ENCODE peak calls at places on chromosomes 2 and 18, in seven cellular contexts. S, F, N, I, U, Z and J are unnamed samples.
A peak's percentile ranks its signal among the peaks of the same experiment; 100 is the strongest.

GRCh38 chr2:112482309-112483046 is 522 bp downstream of the TTL start:
- DNase-seq in N (no peak), I (peak; percentile 49), S (peak; percentile 62), U (peak; percentile 61), F (peak; percentile 69), Z (peak; percentile 48), J (no peak)

GRCh38 chr2:10235099-10235908 is 67.4 kb upstream of the HPCAL1 start:
- DNase-seq in U (no peak), I (no peak), Z (no peak), S (peak; percentile 44), N (no peak), F (no peak), J (no peak)

GRCh38 chr18:73407506-73407905 is 539.7 kb upstream of the NETO1 start:
- DNase-seq in S (peak; percentile 9), U (no peak), I (no peak), N (no peak), Z (no peak), F (peak; percentile 14), J (no peak)

GRCh38 chr2:14501061-14501460 is 131.5 kb upstream of the LRATD1 start:
- DNase-seq in I (no peak), U (no peak), N (no peak), Z (no peak), F (no peak), S (no peak), J (no peak)

GRCh38 chr2:239778861-239779591 is 246.1 kb downstream of the NDUFA10 start:
- DNase-seq in I (no peak), U (no peak), S (no peak), N (no peak), Z (no peak), F (no peak), J (no peak)

GRCh38 chr2:103788875-103789715 is 1027.3 kb downstream of the TMEM182 start:
- DNase-seq in S (peak; percentile 68), I (no peak), N (no peak), Z (no peak), F (peak; percentile 1), U (peak; percentile 85), J (peak; percentile 57)

GRCh38 chr2:64112016-64112415 is 32.2 kb downstream of the PELI1 start:
- DNase-seq in Z (no peak), U (no peak), S (no peak), N (no peak), I (no peak), F (no peak), J (no peak)

GRCh38 chr2:47076586-47077441 is 78.3 kb downstream of the STPG4 start:
- DNase-seq in I (peak; percentile 76), U (no peak), F (peak; percentile 97), S (peak; percentile 99), Z (no peak), N (peak; percentile 94), J (no peak)

GRCh38 chr18:48562075-48562474 is 23.2 kb downstream of the CTIF start:
- DNase-seq in Z (no peak), I (peak; percentile 22), S (no peak), F (no peak), U (no peak), N (no peak), J (no peak)

GRCh38 chr2:85753035-85753524 is 711 bp upstream of the ATOH8 start:
- DNase-seq in Z (no peak), F (peak; percentile 84), S (no peak), I (no peak), N (no peak), U (peak; percentile 66), J (no peak)
- TF ChIP-seq EZH2 in Z (no peak), F (no peak), S (no peak), I (no peak), N (no peak), U (peak; percentile 90), J (no peak)

GRCh38 chr2:134337617-134338016 is 83.7 kb downstream of the MGAT5 start:
- DNase-seq in Z (no peak), S (no peak), U (no peak), F (no peak), N (no peak), I (no peak), J (no peak)
- H3K36me3 ChIP-seq in Z (no peaks in the 10 kb centered on the region), S (peaks cover 5% of the 10 kb centered on the region), U (no peaks in the 10 kb centered on the region), F (no peaks in the 10 kb centered on the region), N (no peaks in the 10 kb centered on the region), I (no peaks in the 10 kb centered on the region), J (no peaks in the 10 kb centered on the region)

GRCh38 chr2:70957838-70958237 is 20.6 kb upstream of the ANKRD53 start:
- DNase-seq in N (no peak), I (no peak), F (no peak), S (no peak), U (no peak), Z (no peak), J (no peak)
- H3K27ac ChIP-seq in N (no peak overlapping the region), I (no peak overlapping the region), F (no peak overlapping the region), S (no peak overlapping the region), U (no peak overlapping the region), Z (no peak overlapping the region), J (no peak overlapping the region)

GRCh38 chr2:216495656-216496055 is 3.0 kb upstream of the RPL37A start:
- DNase-seq in I (peak; percentile 77), F (peak; percentile 73), Z (no peak), U (no peak), S (peak; percentile 68), N (no peak), J (no peak)
- TF ChIP-seq EZH2 in I (no peak), F (no peak), Z (no peak), U (no peak), S (no peak), N (no peak), J (no peak)

DNA sequence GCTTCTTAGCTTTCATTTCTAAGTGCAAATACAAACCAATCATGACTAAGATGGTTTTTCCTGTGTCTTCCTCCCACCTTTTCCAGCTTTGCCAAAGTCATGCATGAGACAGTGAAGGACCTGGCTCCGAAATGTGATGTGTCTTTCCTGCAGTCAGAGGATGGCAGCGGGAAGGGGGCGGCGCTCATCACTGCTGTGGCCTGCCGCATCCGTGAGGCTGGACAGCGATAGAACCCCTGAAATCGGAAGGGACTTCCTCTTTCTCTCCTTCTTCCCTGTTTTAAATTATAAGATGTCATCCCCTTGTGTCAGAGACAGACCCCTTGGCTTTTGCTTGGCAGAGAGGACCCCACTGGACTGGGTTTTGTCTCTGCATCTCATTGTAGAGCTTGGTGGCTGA is 56.8 kb downstream of the HK2 start:
- DNase-seq in S (no peak), F (no peak), N (no peak), U (no peak), Z (no peak), I (no peak), J (no peak)
- H3K36me3 ChIP-seq in S (peaks cover 6% of the 10 kb centered on the region), F (peaks cover 49% of the 10 kb centered on the region), N (peaks cover 38% of the 10 kb centered on the region), U (no peaks in the 10 kb centered on the region), Z (peaks cover 80% of the 10 kb centered on the region), I (no peaks in the 10 kb centered on the region), J (peaks cover 57% of the 10 kb centered on the region)

DNA sequence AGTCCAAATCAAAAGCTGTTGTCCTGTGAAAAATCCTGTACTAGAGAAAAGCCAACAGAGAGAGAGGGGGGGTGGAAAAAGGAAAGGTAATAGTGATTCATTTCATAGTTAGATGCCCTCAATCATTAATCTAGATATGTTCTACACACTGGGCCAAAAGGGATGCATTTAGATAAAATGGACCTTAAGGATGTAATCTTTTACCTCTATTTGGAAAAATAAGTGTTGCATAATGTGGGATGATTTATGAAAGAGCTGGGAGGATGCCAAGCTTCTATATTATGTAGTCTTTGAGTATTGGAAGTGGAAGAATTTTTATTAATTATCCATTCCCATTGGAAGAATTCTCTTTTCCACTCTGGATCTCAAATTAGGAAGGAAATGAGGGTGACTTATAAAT is 480.5 kb upstream of the ZEB2 start:
- DNase-seq in Z (no peak), F (no peak), N (no peak), I (no peak), U (no peak), S (peak; percentile 61), J (peak; percentile 14)
- H3K27ac ChIP-seq in Z (no peak overlapping the region), F (no peak overlapping the region), N (no peak overlapping the region), I (no peak overlapping the region), U (no peak overlapping the region), S (no peak overlapping the region), J (no peak overlapping the region)

GRCh38 chr2:176186024-176186423 is 2.4 kb upstream of the HOXD1 start:
- DNase-seq in Z (no peak), F (no peak), N (no peak), U (no peak), I (no peak), S (no peak), J (no peak)

GRCh38 chr2:176188969-176189665 is 649 bp downstream of the HOXD1 start:
- DNase-seq in N (no peak), F (peak; percentile 39), S (no peak), I (peak; percentile 41), U (peak; percentile 39), Z (no peak), J (no peak)

GRCh38 chr2:176189666-176190641 is 1.5 kb downstream of the HOXD1 start:
- DNase-seq in I (peak; percentile 31), S (no peak), N (no peak), U (peak; percentile 38), F (no peak), Z (no peak), J (no peak)

GRCh38 chr2:176188218-176188968 is at the start of gene HOXD1:
- DNase-seq in Z (peak; percentile 57), F (peak; percentile 84), S (peak; percentile 42), N (no peak), I (peak; percentile 83), U (peak; percentile 63), J (no peak)

GRCh38 chr2:176187306-176188217 is 906 bp upstream of the HOXD1 start:
- DNase-seq in N (no peak), F (peak; percentile 64), Z (no peak), U (peak; percentile 16), I (peak; percentile 68), S (no peak), J (no peak)
- TF ChIP-seq EZH2 in N (no peak), F (no peak), Z (no peak), U (peak; percentile 86), I (no peak), S (no peak), J (no peak)